ENCODE peak calls at places on chromosomes 7 and 10, in four cellular contexts. U, Z, P and D are unnamed samples. For H3K4me1, the result is how much of the 10 kb centered on the place peaks cover.

GRCh38 chr7:641269-641671 is 85.2 kb upstream of the DNAAF5 start:
- DNase-seq in U (no peak), Z (no peak), P (no peak), D (peak)

GRCh38 chr7:23230586-23231195 is 15.9 kb upstream of the GPNMB start:
- DNase-seq in U (no peak), Z (no peak), P (no peak), D (no peak)

GRCh38 chr10:131560726-131561390 is 249.3 kb upstream of the TCERG1L start:
- DNase-seq in P (no peak), U (no peak), Z (no peak), D (no peak)

GRCh38 chr10:93541402-93542357 is 24.8 kb upstream of the FFAR4 start:
- DNase-seq in Z (no peak), P (peak), U (peak), D (no peak)

GRCh38 chr10:43197834-43198681 is 59.8 kb downstream of the CSGALNACT2 start:
- DNase-seq in U (peak), P (no peak), Z (no peak), D (peak)

GRCh38 chr10:107081644-107082043 is 82.9 kb downstream of the SORCS1 start:
- DNase-seq in P (no peak), Z (no peak), U (no peak), D (no peak)

GRCh38 chr7:55534916-55535636 is 37.2 kb downstream of the VOPP1 start:
- DNase-seq in Z (no peak), P (no peak), U (no peak), D (no peak)

GRCh38 chr7:84669177-84669732 is 474.7 kb upstream of the SEMA3A start:
- DNase-seq in Z (peak), P (no peak), U (no peak), D (no peak)

GRCh38 chr7:35374858-35375257 is 121.0 kb upstream of the TBX20 start:
- DNase-seq in Z (peak), P (no peak), U (no peak), D (no peak)

GRCh38 chr7:112996472-112996871 is 90.2 kb downstream of the GPR85 start:
- DNase-seq in P (no peak), Z (no peak), U (no peak), D (no peak)

GRCh38 chr10:95837368-95837776 is 70.4 kb upstream of the CC2D2B start:
- DNase-seq in P (no peak), U (no peak), Z (no peak), D (no peak)

GRCh38 chr10:125217986-125218675 is 57.8 kb upstream of the CTBP2 start:
- DNase-seq in U (no peak), P (no peak), Z (no peak), D (no peak)

GRCh38 chr7:30971840-30972563 is 8.2 kb downstream of the GHRHR start:
- DNase-seq in Z (no peak), U (peak), P (no peak), D (no peak)

GRCh38 chr7:157840913-157841756 is 504.3 kb downstream of the DNAJB6 start:
- DNase-seq in Z (no peak), U (no peak), P (no peak), D (peak)

GRCh38 chr10:62437696-62438095 is 63.5 kb downstream of the ZNF365 start:
- DNase-seq in U (peak), P (peak), Z (no peak), D (no peak)

GRCh38 chr10:86046845-86047460 is 319.6 kb downstream of the GRID1 start:
- DNase-seq in U (no peak), P (no peak), Z (no peak), D (no peak)

GRCh38 chr10:33325929-33326328 is 8.5 kb downstream of the NRP1 start:
- DNase-seq in U (no peak), Z (no peak), P (no peak), D (no peak)

GRCh38 chr10:43384252-43385221 is 13.1 kb downstream of the FXYD4 start:
- DNase-seq in Z (no peak), P (no peak), U (no peak), D (peak)

GRCh38 chr7:77866791-77867190 is 68.2 kb downstream of the PHTF2 start:
- DNase-seq in P (no peak), U (no peak), Z (no peak), D (no peak)

GRCh38 chr10:49158399-49158798 is 24.6 kb upstream of the FAM170B start:
- DNase-seq in Z (no peak), P (no peak), U (no peak), D (no peak)

GRCh38 chr10:17244712-17245365 is 16.8 kb downstream of the VIM start:
- DNase-seq in Z (no peak), P (no peak), U (no peak), D (no peak)

GRCh38 chr10:102235598-102235920 is 5.8 kb downstream of the PITX3 start:
- DNase-seq in U (no peak), P (no peak), Z (no peak), D (no peak)

GRCh38 chr7:20350518-20350951 is 19.8 kb downstream of the ITGB8 start:
- DNase-seq in U (peak), P (peak), Z (no peak), D (no peak)

GRCh38 chr7:155380221-155380861 is 77.6 kb upstream of the EN2 start:
- DNase-seq in P (peak), U (peak), Z (peak), D (peak)

GRCh38 chr10:129851941-129852650 is 112.0 kb downstream of the EBF3 start:
- DNase-seq in U (no peak), Z (no peak), P (no peak), D (no peak)

GRCh38 chr7:132295198-132295597 is 281.1 kb downstream of the PLXNA4 start:
- DNase-seq in P (no peak), U (no peak), Z (no peak), D (no peak)

GRCh38 chr10:24551161-24551560 is 172.5 kb downstream of the ARHGAP21 start:
- DNase-seq in P (peak), U (no peak), Z (no peak), D (no peak)

GRCh38 chr10:112520864-112521263 is 73.8 kb downstream of the VTI1A start:
- DNase-seq in U (no peak), Z (no peak), P (no peak), D (no peak)

GRCh38 chr10:33421789-33422188 is 87.3 kb upstream of the NRP1 start:
- DNase-seq in Z (no peak), P (no peak), U (no peak), D (no peak)

GRCh38 chr7:106891545-106892410 is 26.7 kb downstream of the PIK3CG start:
- DNase-seq in Z (no peak), U (no peak), P (no peak), D (no peak)

GRCh38 chr7:80918909-80919721 is at the start of gene SEMA3C:
- DNase-seq in U (peak), P (peak), Z (peak), D (peak)

GRCh38 chr10:49657606-49658005 is 21.8 kb upstream of the C10orf53 start:
- DNase-seq in U (no peak), Z (no peak), P (no peak), D (no peak)

GRCh38 chr7:45687185-45687560 is 113.0 kb downstream of the ADCY1 start:
- DNase-seq in P (peak), Z (peak), U (no peak), D (no peak)

GRCh38 chr7:41688012-41688625 is 14.8 kb downstream of the INHBA start:
- DNase-seq in U (no peak), Z (no peak), P (no peak), D (no peak)

GRCh38 chr10:79143879-79144278 is 75.1 kb downstream of the ZMIZ1 start:
- DNase-seq in P (no peak), Z (no peak), U (peak), D (no peak)
- H3K4me1 ChIP-seq in P (under half), Z (half or more), U (half or more), D (half or more)

GRCh38 chr10:132943555-132944404 is 1.4 kb upstream of the CFAP46 start:
- DNase-seq in P (no peak), U (no peak), Z (no peak), D (no peak)

GRCh38 chr10:132940791-132941465 is 1.4 kb downstream of the CFAP46 start:
- DNase-seq in U (no peak), P (no peak), Z (no peak), D (peak)

GRCh38 chr10:132941640-132942051 is 724 bp downstream of the CFAP46 start:
- DNase-seq in Z (no peak), U (peak), P (no peak), D (peak)

GRCh38 chr10:132942740-132943554 is 577 bp upstream of the CFAP46 start:
- DNase-seq in U (peak), P (no peak), Z (no peak), D (peak)

DNA sequence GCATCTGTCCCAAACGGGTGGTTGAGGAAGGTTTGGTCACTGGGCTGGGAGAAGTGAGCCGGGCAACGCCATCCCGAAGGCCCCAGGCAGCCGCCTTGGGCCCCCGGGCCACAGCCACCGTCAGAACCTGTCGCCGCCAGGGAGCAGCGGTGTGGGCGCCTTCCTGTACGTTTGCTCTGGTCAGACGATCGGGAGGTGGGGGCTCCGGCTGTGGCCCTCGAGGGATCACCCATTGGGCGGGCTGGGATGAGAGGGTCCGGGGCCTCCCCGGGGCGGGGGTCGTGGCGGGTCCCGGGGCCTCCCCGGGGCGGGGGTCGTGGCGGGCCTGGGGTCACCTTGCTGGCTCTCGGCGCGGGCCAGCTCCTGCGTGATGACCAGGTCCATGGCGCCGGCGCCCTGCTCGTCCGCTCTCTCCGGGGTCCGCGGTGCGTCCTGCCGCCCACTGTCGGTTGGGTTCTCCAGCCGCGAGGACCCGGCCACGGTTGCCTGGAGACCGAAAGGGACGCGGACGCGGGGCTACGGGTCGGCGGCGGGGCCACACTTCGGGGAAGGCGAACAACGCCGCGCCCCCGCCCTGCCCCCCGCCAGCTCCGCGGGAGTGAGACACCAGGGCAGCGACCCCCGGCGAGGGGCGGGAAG is at the start of gene CFAP46:
- DNase-seq in P (no peak), Z (peak), U (peak), D (peak)
- TF ChIP-seq CTCF in P (no peak), Z (no peak), U (peak), D (peak)

GRCh38 chr7:139041378-139042053 is 5.7 kb upstream of the ZC3HAV1L start:
- DNase-seq in P (no peak), Z (no peak), U (no peak), D (no peak)
- H3K4me1 ChIP-seq in P (under half), Z (under half), U (under half), D (under half)

GRCh38 chr10:113524120-113524519 is 28.7 kb upstream of the HABP2 start:
- DNase-seq in U (no peak), P (no peak), Z (no peak), D (no peak)
- TF ChIP-seq CTCF in U (peak), P (no peak), Z (no peak), D (no peak)

GRCh38 chr10:44976352-44977198 is 2.0 kb downstream of the DEPP1 start:
- DNase-seq in P (no peak), U (no peak), Z (no peak), D (no peak)
- H3K4me1 ChIP-seq in P (under half), U (under half), Z (half or more), D (under half)

GRCh38 chr7:44307301-44307900 is 18.0 kb downstream of the CAMK2B start:
- DNase-seq in U (peak), Z (no peak), P (peak), D (peak)
- TF ChIP-seq CTCF in U (peak), Z (no peak), P (no peak), D (no peak)

GRCh38 chr7:129784437-129784782 is 168.3 kb downstream of the UBE2H start:
- DNase-seq in P (no peak), U (no peak), Z (no peak), D (no peak)
- H3K4me1 ChIP-seq in P (under half), U (under half), Z (under half), D (under half)

DNA sequence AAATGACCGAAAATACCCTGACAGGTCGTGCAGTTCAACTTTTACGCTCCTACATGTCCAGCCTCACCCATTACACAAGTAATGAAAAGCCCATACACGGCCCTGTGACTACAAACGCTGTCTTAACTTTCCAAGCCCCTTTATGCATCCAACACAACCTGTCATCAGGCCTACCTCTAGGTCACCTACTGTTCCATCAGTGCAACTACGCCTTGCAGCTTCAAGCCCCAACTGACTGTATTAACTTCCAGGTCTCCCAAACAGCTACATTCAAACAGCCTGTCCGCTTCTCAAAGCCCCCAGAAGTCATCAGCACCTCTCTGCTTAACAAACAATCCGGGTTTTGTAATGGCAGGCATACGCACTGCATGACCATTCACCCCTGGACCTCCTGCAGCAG is 19.2 kb downstream of the ZNF107 start:
- DNase-seq in P (no peak), Z (no peak), U (no peak), D (no peak)
- TF ChIP-seq CTCF in P (no peak), Z (no peak), U (no peak), D (no peak)